ENCODE peak calls at places on chromosomes 6 and 20, in five cellular contexts. H, D, P, B and O are unnamed samples.

GRCh38 chr6:33505544-33506330 is 51.4 kb downstream of the ZBTB9 start:
- DNase-seq in H (no peak), D (no peak), P (no peak), B (no peak), O (no peak)

GRCh38 chr6:34189806-34190503 is 44.1 kb upstream of the GRM4 start:
- DNase-seq in H (no peak), D (no peak), P (no peak), B (no peak), O (peak; percentile 89)

GRCh38 chr6:93721386-93722048 is 302.2 kb upstream of the EPHA7 start:
- DNase-seq in H (no peak), D (no peak), P (peak; percentile 45), B (no peak), O (no peak)

GRCh38 chr6:30781362-30781696 is 37.0 kb upstream of the IER3 start:
- DNase-seq in H (no peak), D (no peak), P (no peak), B (no peak), O (no peak)

GRCh38 chr6:52739134-52739533 is 24.1 kb downstream of the GSTA2 start:
- DNase-seq in H (no peak), D (no peak), P (no peak), B (no peak), O (no peak)

GRCh38 chr6:73003302-73003701 is 222.0 kb downstream of the KHDC1L start:
- DNase-seq in H (no peak), D (no peak), P (no peak), B (no peak), O (no peak)

GRCh38 chr6:168060521-168060931 is 18.5 kb downstream of the FRMD1 start:
- DNase-seq in H (no peak), D (no peak), P (peak; percentile 90), B (peak; percentile 32), O (no peak)

GRCh38 chr6:41278699-41279405 is 7.6 kb downstream of the TREM1 start:
- DNase-seq in H (no peak), D (peak; percentile 91), P (peak; percentile 65), B (peak; percentile 39), O (peak; percentile 80)

GRCh38 chr20:45995213-45996097 is 13.3 kb upstream of the MMP9 start:
- DNase-seq in H (no peak), D (no peak), P (no peak), B (no peak), O (no peak)

GRCh38 chr20:3339571-3339970 is 67.9 kb downstream of the DNAAF9 start:
- DNase-seq in H (no peak), D (no peak), P (no peak), B (no peak), O (no peak)

GRCh38 chr20:32437391-32438074 is 79.4 kb downstream of the ASXL1 start:
- DNase-seq in H (no peak), D (no peak), P (no peak), B (no peak), O (no peak)

GRCh38 chr20:32436968-32437367 is 78.8 kb downstream of the ASXL1 start:
- DNase-seq in H (no peak), D (no peak), P (no peak), B (no peak), O (no peak)

GRCh38 chr20:32436142-32436861 is 78.2 kb downstream of the ASXL1 start:
- DNase-seq in H (no peak), D (no peak), P (peak; percentile 8), B (no peak), O (no peak)

GRCh38 chr20:32434434-32434833 is 76.3 kb downstream of the ASXL1 start:
- DNase-seq in H (no peak), D (peak; percentile 64), P (no peak), B (no peak), O (no peak)

GRCh38 chr20:32435449-32436107 is 77.4 kb downstream of the ASXL1 start:
- DNase-seq in H (no peak), D (peak; percentile 55), P (peak; percentile 7), B (no peak), O (no peak)
- TF ChIP-seq POLR2A in H (no peak), D (no peak), P (no peak), B (no peak), O (no peak)

GRCh38 chr6:107045733-107046312 is 17.8 kb downstream of the MTRES1 start:
- DNase-seq in H (no peak), D (no peak), P (no peak), B (no peak), O (no peak)
- TF ChIP-seq CTCF in H (no peak), D (no peak), P (no peak), B (no peak), O (no peak)

DNA sequence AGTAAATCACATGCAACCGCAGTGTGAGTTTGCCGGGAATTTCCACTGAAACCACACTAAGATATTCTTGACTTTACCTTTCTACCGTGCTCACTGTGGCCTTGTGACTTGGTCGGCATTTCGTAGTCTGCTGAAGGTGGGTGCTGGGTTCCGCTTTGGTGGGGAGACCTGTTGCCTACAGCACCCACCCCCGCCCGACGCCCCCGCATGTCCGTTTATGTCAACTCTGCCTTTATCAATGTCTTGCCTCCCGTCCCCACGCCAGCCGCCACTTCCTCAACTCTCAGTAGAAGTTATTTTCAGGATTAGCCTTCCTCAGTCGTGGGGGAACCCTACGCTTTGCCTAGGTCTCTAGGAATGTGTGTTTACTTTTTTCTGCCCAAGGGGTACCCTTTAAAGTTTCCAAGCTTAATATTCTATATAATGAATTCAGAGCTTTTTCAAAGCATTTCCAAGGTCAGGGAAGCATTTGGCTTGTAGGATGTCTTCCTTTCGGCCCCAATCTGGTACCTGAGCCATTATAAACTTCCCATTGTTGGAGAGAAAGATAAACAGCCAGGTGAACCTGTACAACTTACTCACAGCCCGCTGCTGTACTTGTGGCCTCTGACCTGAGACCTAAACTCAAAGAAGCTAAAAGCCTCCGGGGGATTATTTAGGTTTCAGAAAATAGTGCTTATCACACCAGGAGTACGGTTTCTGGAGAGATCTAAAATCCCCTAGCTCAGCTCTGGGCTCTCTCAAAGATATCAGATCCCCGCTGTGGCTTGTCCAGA is 54.2 kb downstream of the TBC1D7 start:
- DNase-seq in H (peak; percentile 19), D (no peak), P (peak; percentile 46), B (no peak), O (peak; percentile 88)
- TF ChIP-seq POLR2A in H (no peak), D (no peak), P (no peak), B (no peak), O (no peak)

GRCh38 chr6:91137286-91137685 is 550.4 kb upstream of the MAP3K7 start:
- DNase-seq in H (no peak), D (no peak), P (no peak), B (no peak), O (no peak)

GRCh38 chr6:91130126-91130525 is 543.3 kb upstream of the MAP3K7 start:
- DNase-seq in H (no peak), D (no peak), P (no peak), B (no peak), O (no peak)

GRCh38 chr6:91141352-91141751 is 554.5 kb upstream of the MAP3K7 start:
- DNase-seq in H (no peak), D (no peak), P (no peak), B (no peak), O (no peak)

GRCh38 chr6:91132461-91132860 is 545.6 kb upstream of the MAP3K7 start:
- DNase-seq in H (no peak), D (no peak), P (no peak), B (no peak), O (no peak)

DNA sequence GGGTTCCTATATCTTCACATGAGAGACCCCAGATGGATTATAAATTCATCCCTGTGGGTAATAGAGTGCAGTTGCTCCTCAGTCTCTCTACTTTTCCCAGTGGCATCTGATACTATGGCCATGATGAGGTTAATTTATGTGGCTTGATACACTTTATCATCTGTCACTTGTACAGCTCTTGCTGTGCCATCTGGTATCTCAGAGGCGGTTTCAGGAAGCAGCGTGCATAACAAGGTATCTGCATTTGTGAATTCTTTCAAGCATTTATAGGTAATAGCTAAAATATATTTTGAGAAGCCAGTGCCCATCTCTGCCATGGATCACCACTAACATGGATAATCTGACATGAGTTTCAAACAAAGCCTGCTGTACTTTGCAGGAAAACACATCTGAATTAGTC is 548.5 kb upstream of the MAP3K7 start:
- DNase-seq in H (no peak), D (no peak), P (no peak), B (no peak), O (no peak)
- TF ChIP-seq CTCF in H (no peak), D (no peak), P (no peak), B (no peak), O (no peak)

GRCh38 chr6:11272491-11273192 is 40.2 kb upstream of the NEDD9 start:
- DNase-seq in H (no peak), D (no peak), P (peak; percentile 45), B (no peak), O (no peak)
- TF ChIP-seq POLR2A in H (no peak), D (no peak), P (no peak), B (no peak), O (no peak)

GRCh38 chr20:57080796-57081195 is 185.6 kb downstream of the BMP7 start:
- DNase-seq in H (no peak), D (no peak), P (peak; percentile 26), B (no peak), O (no peak)
- TF ChIP-seq CTCF in H (no peak), D (no peak), P (no peak), B (no peak), O (no peak)

GRCh38 chr6:43509984-43510826 is at the start of gene LRRC73:
- DNase-seq in H (peak; percentile 76), D (peak; percentile 94), P (peak; percentile 91), B (peak; percentile 79), O (peak; percentile 97)
- TF ChIP-seq POLR2A in H (peak; percentile 46), D (no peak), P (no peak), B (peak; percentile 8), O (no peak)

DNA sequence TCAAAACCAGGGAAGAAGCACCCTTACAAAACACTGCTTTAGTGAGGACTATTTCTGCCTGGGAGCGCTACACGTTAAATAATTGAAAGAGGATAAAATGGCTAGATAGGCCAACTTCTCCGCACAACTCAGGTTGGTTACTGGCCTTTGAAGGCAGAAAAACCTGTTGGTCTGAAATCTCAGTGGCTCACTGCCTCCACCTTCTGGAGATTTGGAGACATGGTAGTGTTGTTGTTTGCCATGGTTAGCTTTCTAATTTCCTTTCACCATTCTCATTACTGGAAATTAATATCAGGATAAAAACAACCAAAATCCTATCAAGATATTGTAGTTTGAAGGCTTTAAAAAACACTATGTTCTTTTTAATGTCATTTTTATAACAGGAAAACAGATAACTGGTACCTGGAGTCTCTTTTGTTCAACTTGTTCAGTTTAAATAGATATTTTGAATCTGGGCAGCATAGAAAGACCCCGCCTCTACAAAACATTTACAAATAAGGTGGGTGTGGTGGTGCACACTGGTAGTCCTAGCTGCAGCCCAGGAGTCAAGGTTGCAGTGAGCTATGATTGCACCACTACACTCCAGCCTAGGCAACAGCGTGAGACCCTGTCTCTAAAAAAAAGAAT is 27.5 kb upstream of the BCLAF1 start:
- DNase-seq in H (no peak), D (no peak), P (peak; percentile 69), B (peak; percentile 45), O (no peak)
- TF ChIP-seq CTCF in H (peak; percentile 67), D (peak; percentile 75), P (peak; percentile 72), B (peak; percentile 62), O (peak; percentile 56)